ENCODE peak calls at places on chromosomes 1 and 21, in eight cellular contexts. Q is heart left ventricle, H is Peyer's patch, U is A549, G is prostate gland, V is body of pancreas, C is ovary, Z is IMR-90. I is an unnamed sample.
A peak's percentile ranks its signal among the peaks of the same experiment; 100 is the strongest.

GRCh38 chr1:89523597-89524368 is 846 bp upstream of the LRRC8B start:
- DNase-seq in Q (no peak), H (peak; percentile 45), U (peak; percentile 71), G (no peak), V (peak; percentile 64), C (no peak), Z (peak; percentile 10), I (no peak)

GRCh38 chr1:116402333-116402732 is 29.3 kb downstream of the ATP1A1 start:
- DNase-seq in Q (no peak), H (no peak), U (no peak), G (no peak), V (no peak), C (no peak), Z (no peak), I (no peak)

GRCh38 chr1:226939439-226940028 is 560 bp upstream of the COQ8A start:
- DNase-seq in Q (peak; percentile 73), H (peak; percentile 79), U (no peak), G (peak; percentile 39), V (peak; percentile 73), C (peak; percentile 81), Z (no peak), I (peak; percentile 95)

GRCh38 chr21:27429612-27430361 is 462.9 kb upstream of the ADAMTS5 start:
- DNase-seq in Q (peak; percentile 28), H (no peak), U (no peak), G (no peak), V (no peak), C (no peak), Z (peak; percentile 83), I (no peak)

GRCh38 chr1:240295811-240296210 is 204.1 kb downstream of the FMN2 start:
- DNase-seq in Q (no peak), H (no peak), U (no peak), G (no peak), V (no peak), C (no peak), Z (peak; percentile 64), I (no peak)

GRCh38 chr1:226953175-226953800 is 13.2 kb downstream of the COQ8A start:
- DNase-seq in Q (no peak), H (no peak), U (no peak), G (no peak), V (no peak), C (no peak), Z (peak; percentile 49), I (no peak)

GRCh38 chr1:207245124-207245523 is 76.4 kb upstream of the CD55 start:
- DNase-seq in Q (no peak), H (no peak), U (no peak), G (no peak), V (no peak), C (no peak), Z (no peak), I (no peak)

GRCh38 chr1:231139125-231139649 is 22.7 kb upstream of the TRIM67 start:
- DNase-seq in Q (no peak), H (no peak), U (peak; percentile 35), G (no peak), V (peak; percentile 27), C (no peak), Z (peak; percentile 58), I (no peak)

GRCh38 chr1:234997201-234998173 is 131.2 kb downstream of the TOMM20 start:
- DNase-seq in Q (peak; percentile 96), H (peak; percentile 98), U (peak; percentile 99), G (peak; percentile 98), V (peak; percentile 94), C (peak; percentile 93), Z (peak; percentile 99), I (peak; percentile 98)

GRCh38 chr1:27572679-27573426 is 31.1 kb downstream of the AHDC1 start:
- DNase-seq in Q (no peak), H (no peak), U (no peak), G (no peak), V (no peak), C (peak; percentile 48), Z (no peak), I (no peak)

GRCh38 chr21:44273046-44273445 is 11.3 kb upstream of the DNMT3L start:
- DNase-seq in Q (peak; percentile 5), H (no peak), U (no peak), G (no peak), V (no peak), C (no peak), Z (no peak), I (no peak)

GRCh38 chr21:44551290-44552015 is at the start of gene KRTAP10-2:
- DNase-seq in Q (no peak), H (no peak), U (no peak), G (no peak), V (no peak), C (no peak), Z (no peak), I (no peak)

GRCh38 chr21:35208810-35209517 is 159.9 kb upstream of the RUNX1 start:
- DNase-seq in Q (no peak), H (no peak), U (no peak), G (no peak), V (no peak), C (no peak), Z (peak; percentile 91), I (no peak)

GRCh38 chr1:21604208-21604957 is 64.8 kb downstream of the RAP1GAP start:
- DNase-seq in Q (no peak), H (no peak), U (no peak), G (no peak), V (no peak), C (no peak), Z (peak; percentile 38), I (no peak)

GRCh38 chr1:183871568-183871967 is 66.6 kb downstream of the RGL1 start:
- DNase-seq in Q (no peak), H (no peak), U (no peak), G (no peak), V (no peak), C (no peak), Z (no peak), I (no peak)

GRCh38 chr1:244865028-244865371 is 657 bp upstream of the HNRNPU start:
- DNase-seq in Q (peak; percentile 27), H (peak; percentile 56), U (peak; percentile 59), G (no peak), V (peak; percentile 46), C (peak; percentile 44), Z (no peak), I (peak; percentile 87)

GRCh38 chr1:244863491-244864252 is 671 bp downstream of the HNRNPU start:
- DNase-seq in Q (peak; percentile 46), H (peak; percentile 68), U (no peak), G (peak; percentile 21), V (peak; percentile 31), C (no peak), Z (no peak), I (peak; percentile 43)

GRCh38 chr1:244866355-244866754 is 2.0 kb upstream of the HNRNPU start:
- DNase-seq in Q (no peak), H (no peak), U (no peak), G (no peak), V (no peak), C (no peak), Z (no peak), I (no peak)

GRCh38 chr1:244864253-244865027 is at the start of gene HNRNPU:
- DNase-seq in Q (peak; percentile 97), H (peak; percentile 98), U (peak; percentile 98), G (peak; percentile 97), V (peak; percentile 98), C (peak; percentile 98), Z (peak; percentile 97), I (peak; percentile 95)

DNA sequence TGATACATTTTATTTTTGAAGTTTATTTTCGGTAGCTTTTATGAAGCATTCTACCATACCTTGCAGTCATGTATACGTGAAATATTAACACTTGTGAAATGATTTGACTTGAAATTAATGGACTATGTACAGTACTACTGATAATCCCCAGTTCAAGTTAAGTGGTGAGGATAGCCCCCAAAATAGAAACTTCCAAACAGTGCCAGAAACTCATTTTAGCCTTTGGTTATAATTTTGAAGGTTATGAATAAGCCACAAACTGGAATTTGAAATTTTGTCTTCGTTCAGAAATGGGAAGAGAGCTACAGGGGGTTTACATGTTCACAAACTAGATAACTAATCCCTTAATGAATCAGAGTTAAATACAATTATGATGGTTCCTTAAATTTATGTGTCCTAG is 1.5 kb upstream of the HNRNPU start:
- DNase-seq in Q (no peak), H (no peak), U (no peak), G (no peak), V (no peak), C (no peak), Z (no peak), I (no peak)
- H3K4me3 ChIP-seq in Q (no peak overlapping the region), H (no peak overlapping the region), U (no peak overlapping the region), G (no peak overlapping the region), V (no peak overlapping the region), C (no peak overlapping the region), Z (no peak overlapping the region), I (no peak overlapping the region)

GRCh38 chr21:41313765-41314164 is 2.8 kb upstream of the FAM3B start:
- DNase-seq in Q (no peak), H (no peak), U (no peak), G (no peak), V (no peak), C (no peak), Z (no peak), I (no peak)
- TF ChIP-seq POLR2A in Q (no peak), H (no peak), U (no peak), G (no peak), V (no peak), C (no peak), Z (no peak), I (no peak)

DNA sequence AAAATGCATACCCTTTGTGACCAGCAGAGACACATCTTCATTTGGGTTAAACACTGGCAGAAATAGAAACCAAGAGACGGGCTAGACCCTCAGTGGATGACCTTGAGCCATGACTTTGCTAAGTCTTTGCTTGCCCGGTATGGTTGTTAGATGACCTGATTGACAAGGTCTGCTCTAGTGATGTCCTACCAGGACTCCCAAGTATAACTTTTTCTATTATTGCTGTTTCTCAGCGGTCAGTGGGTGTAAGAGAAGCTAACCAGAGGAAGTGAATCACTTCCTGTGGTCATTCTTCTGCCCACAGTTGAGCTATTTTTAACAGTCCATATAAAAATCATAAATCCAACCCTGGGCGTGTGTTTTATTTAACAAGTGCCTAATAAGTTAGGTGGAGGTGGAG is 126.2 kb upstream of the ETS2 start:
- DNase-seq in Q (no peak), H (no peak), U (no peak), G (no peak), V (no peak), C (no peak), Z (peak; percentile 62), I (no peak)
- H3K4me3 ChIP-seq in Q (no peak overlapping the region), H (no peak overlapping the region), U (no peak overlapping the region), G (no peak overlapping the region), V (no peak overlapping the region), C (no peak overlapping the region), Z (no peak overlapping the region), I (no peak overlapping the region)

GRCh38 chr1:180603223-180603849 is 28.5 kb upstream of the XPR1 start:
- DNase-seq in Q (peak; percentile 54), H (no peak), U (no peak), G (no peak), V (no peak), C (no peak), Z (no peak), I (no peak)

GRCh38 chr1:180606109-180606508 is 25.7 kb upstream of the XPR1 start:
- DNase-seq in Q (no peak), H (no peak), U (no peak), G (no peak), V (no peak), C (no peak), Z (no peak), I (no peak)

GRCh38 chr1:180600301-180600700 is 31.5 kb upstream of the XPR1 start:
- DNase-seq in Q (no peak), H (no peak), U (no peak), G (no peak), V (no peak), C (no peak), Z (no peak), I (no peak)

GRCh38 chr1:180601512-180601911 is 30.3 kb upstream of the XPR1 start:
- DNase-seq in Q (no peak), H (no peak), U (no peak), G (no peak), V (no peak), C (no peak), Z (no peak), I (no peak)

GRCh38 chr1:180603850-180604226 is 28.0 kb upstream of the XPR1 start:
- DNase-seq in Q (no peak), H (no peak), U (no peak), G (no peak), V (no peak), C (no peak), Z (no peak), I (no peak)
- TF ChIP-seq POLR2A in Q (no peak), H (no peak), U (no peak), G (no peak), V (no peak), C (no peak), Z (no peak), I (no peak)